ENCODE peak calls at places on chromosomes 6 and 20, in nine cellular contexts. A is frontal cortex; B is activated gamma-delta T cell; H is D341Med; L is stimulated activated CD8-positive, alpha-beta memory T cell treated with anti-CD3 and anti-CD28 coated beads, Interleukin-2, amount 100 ng/mL, for 1 hour; I is NCI-H510A treated with DMSO at 0.1 percent for 48 hours; U is activated naive CD8-positive, alpha-beta T cell treated with anti-CD3 and anti-CD28 coated beads for 36 hours; M is left ventricle myocardium inferior; R is activated CD8-positive, alpha-beta T cell treated with anti-CD3 and anti-CD28 coated beads for 36 hours. E is an unnamed sample.
A peak's percentile ranks its signal among the peaks of the same experiment; 100 is the strongest.

GRCh38 chr20:4099905-4100675 is 84.7 kb upstream of the RNF24 start:
- DNase-seq in A (no peak), R (no peak), H (no peak), B (no peak), M (no peak), U (no peak), I (no peak), L (no peak), E (no peak)

GRCh38 chr20:16898433-16898832 is 150.3 kb downstream of the OTOR start:
- DNase-seq in H (no peak), A (no peak), U (no peak), R (no peak), I (no peak), L (no peak), M (no peak), B (no peak), E (no peak)

GRCh38 chr6:142173980-142174379 is 26.9 kb downstream of the VTA1 start:
- DNase-seq in M (no peak), I (no peak), H (no peak), L (no peak), A (no peak), U (no peak), R (no peak), B (no peak), E (no peak)

GRCh38 chr20:17559338-17559737 is 10.5 kb upstream of the DSTN start:
- DNase-seq in R (no peak), U (no peak), L (no peak), H (no peak), A (no peak), I (no peak), M (no peak), B (no peak), E (no peak)

GRCh38 chr20:34074101-34074760 is 37.8 kb downstream of the EIF2S2 start:
- DNase-seq in M (no peak), I (no peak), U (peak; percentile 32), L (no peak), A (no peak), R (peak; percentile 70), B (no peak), H (peak; percentile 63), E (peak; percentile 72)

GRCh38 chr6:135962731-135963130 is 111.2 kb downstream of the PDE7B start:
- DNase-seq in R (no peak), B (no peak), M (no peak), H (no peak), I (no peak), A (no peak), U (no peak), L (no peak), E (no peak)

GRCh38 chr6:6931047-6932025 is 176.4 kb upstream of the RREB1 start:
- DNase-seq in U (no peak), I (no peak), A (no peak), R (no peak), L (no peak), H (peak; percentile 72), M (no peak), B (no peak), E (peak; percentile 35)

GRCh38 chr6:118611334-118611733 is 40.1 kb downstream of the CEP85L start:
- DNase-seq in B (no peak), R (no peak), A (no peak), I (no peak), L (no peak), U (no peak), H (no peak), M (no peak), E (no peak)

E was measured in D721Med.